ENCODE peak calls at places on chromosomes 11 and 22, in ten cellular contexts. One of them, this sample, is unnamed.

GRCh38 chr11:29224739-29225384 is 792.0 kb downstream of the KCNA4 start:
- DNase-seq in aorta: no peak
- DNase-seq in GM12878: no peak
- DNase-seq in GM23338: peak; percentile 43
- DNase-seq in psoas muscle: no peak
- DNase-seq in A549: no peak
- DNase-seq in body of pancreas: no peak
- DNase-seq in cardiac muscle cell: peak; percentile 7
- DNase-seq in MM.1S: no peak
- DNase-seq in colonic mucosa: no peak
- DNase-seq in this sample: peak; percentile 9

GRCh38 chr11:79940165-79940564 is 499.3 kb upstream of the TENM4 start:
- DNase-seq in aorta: no peak
- DNase-seq in GM12878: no peak
- DNase-seq in GM23338: peak; percentile 17
- DNase-seq in psoas muscle: no peak
- DNase-seq in A549: no peak
- DNase-seq in body of pancreas: no peak
- DNase-seq in cardiac muscle cell: no peak
- DNase-seq in MM.1S: no peak
- DNase-seq in colonic mucosa: no peak
- DNase-seq in this sample: no peak

GRCh38 chr22:47000888-47001287 is 238.4 kb downstream of the TBC1D22A start:
- DNase-seq in aorta: no peak
- DNase-seq in GM12878: peak; percentile 33
- DNase-seq in GM23338: no peak
- DNase-seq in psoas muscle: no peak
- DNase-seq in A549: no peak
- DNase-seq in body of pancreas: no peak
- DNase-seq in cardiac muscle cell: no peak
- DNase-seq in MM.1S: peak; percentile 29
- DNase-seq in colonic mucosa: no peak
- DNase-seq in this sample: no peak

GRCh38 chr22:36860821-36861659 is at the start of gene NCF4:
- DNase-seq in aorta: no peak
- DNase-seq in GM12878: peak; percentile 94
- DNase-seq in GM23338: no peak
- DNase-seq in psoas muscle: peak; percentile 55
- DNase-seq in A549: no peak
- DNase-seq in body of pancreas: peak; percentile 37
- DNase-seq in cardiac muscle cell: no peak
- DNase-seq in MM.1S: peak; percentile 63
- DNase-seq in colonic mucosa: peak; percentile 63
- DNase-seq in this sample: peak; percentile 82

GRCh38 chr11:27319065-27319464 is 44.0 kb downstream of the CCDC34 start:
- DNase-seq in aorta: no peak
- DNase-seq in GM12878: peak; percentile 42
- DNase-seq in GM23338: no peak
- DNase-seq in psoas muscle: no peak
- DNase-seq in A549: peak; percentile 66
- DNase-seq in body of pancreas: no peak
- DNase-seq in cardiac muscle cell: no peak
- DNase-seq in MM.1S: peak; percentile 49
- DNase-seq in colonic mucosa: no peak
- DNase-seq in this sample: no peak

GRCh38 chr11:122189259-122189658 is 73.2 kb upstream of the BLID start:
- DNase-seq in aorta: no peak
- DNase-seq in GM12878: no peak
- DNase-seq in GM23338: no peak
- DNase-seq in psoas muscle: no peak
- DNase-seq in A549: peak; percentile 82
- DNase-seq in body of pancreas: no peak
- DNase-seq in cardiac muscle cell: no peak
- DNase-seq in MM.1S: no peak
- DNase-seq in colonic mucosa: no peak
- DNase-seq in this sample: no peak

GRCh38 chr22:41951898-41952474 is at the start of gene SMIM45:
- DNase-seq in aorta: no peak
- DNase-seq in GM12878: no peak
- DNase-seq in GM23338: peak; percentile 87
- DNase-seq in psoas muscle: no peak
- DNase-seq in A549: no peak
- DNase-seq in body of pancreas: no peak
- DNase-seq in cardiac muscle cell: peak; percentile 64
- DNase-seq in MM.1S: no peak
- DNase-seq in colonic mucosa: no peak
- DNase-seq in this sample: no peak

GRCh38 chr11:88327462-88328143 is 9.9 kb downstream of the CTSC start:
- DNase-seq in aorta: no peak
- DNase-seq in GM12878: no peak
- DNase-seq in GM23338: no peak
- DNase-seq in psoas muscle: no peak
- DNase-seq in A549: no peak
- DNase-seq in body of pancreas: no peak
- DNase-seq in cardiac muscle cell: no peak
- DNase-seq in MM.1S: no peak
- DNase-seq in colonic mucosa: no peak
- DNase-seq in this sample: no peak

GRCh38 chr22:39336411-39336810 is 13.4 kb upstream of the SYNGR1 start:
- DNase-seq in aorta: no peak
- DNase-seq in GM12878: no peak
- DNase-seq in GM23338: no peak
- DNase-seq in psoas muscle: no peak
- DNase-seq in A549: no peak
- DNase-seq in body of pancreas: peak; percentile 53
- DNase-seq in cardiac muscle cell: no peak
- DNase-seq in MM.1S: no peak
- DNase-seq in colonic mucosa: no peak
- DNase-seq in this sample: no peak

GRCh38 chr11:118382954-118383353 is 18.5 kb upstream of the ATP5MG start:
- DNase-seq in aorta: no peak
- DNase-seq in GM12878: no peak
- DNase-seq in GM23338: no peak
- DNase-seq in psoas muscle: no peak
- DNase-seq in A549: no peak
- DNase-seq in body of pancreas: no peak
- DNase-seq in cardiac muscle cell: no peak
- DNase-seq in MM.1S: no peak
- DNase-seq in colonic mucosa: no peak
- DNase-seq in this sample: no peak

GRCh38 chr22:30361916-30362631 is 5.3 kb downstream of the CCDC157 start:
- DNase-seq in aorta: no peak
- DNase-seq in GM12878: no peak
- DNase-seq in GM23338: no peak
- DNase-seq in psoas muscle: no peak
- DNase-seq in A549: no peak
- DNase-seq in body of pancreas: no peak
- DNase-seq in cardiac muscle cell: no peak
- DNase-seq in MM.1S: peak; percentile 11
- DNase-seq in colonic mucosa: no peak
- DNase-seq in this sample: no peak

GRCh38 chr11:103849366-103849765 is 187.1 kb upstream of the DDI1 start:
- DNase-seq in aorta: no peak
- DNase-seq in GM12878: no peak
- DNase-seq in GM23338: no peak
- DNase-seq in psoas muscle: no peak
- DNase-seq in A549: no peak
- DNase-seq in body of pancreas: no peak
- DNase-seq in cardiac muscle cell: no peak
- DNase-seq in MM.1S: no peak
- DNase-seq in colonic mucosa: no peak
- DNase-seq in this sample: no peak

GRCh38 chr22:36921309-36922096 is 8.1 kb downstream of the CSF2RB start:
- DNase-seq in aorta: no peak
- DNase-seq in GM12878: peak; percentile 69
- DNase-seq in GM23338: no peak
- DNase-seq in psoas muscle: no peak
- DNase-seq in A549: no peak
- DNase-seq in body of pancreas: no peak
- DNase-seq in cardiac muscle cell: no peak
- DNase-seq in MM.1S: no peak
- DNase-seq in colonic mucosa: no peak
- DNase-seq in this sample: no peak

GRCh38 chr22:38310518-38311330 is 6.5 kb downstream of the CSNK1E start:
- DNase-seq in aorta: no peak
- DNase-seq in GM12878: no peak
- DNase-seq in GM23338: no peak
- DNase-seq in psoas muscle: no peak
- DNase-seq in A549: no peak
- DNase-seq in body of pancreas: no peak
- DNase-seq in cardiac muscle cell: no peak
- DNase-seq in MM.1S: no peak
- DNase-seq in colonic mucosa: no peak
- DNase-seq in this sample: peak; percentile 81
- H3K4me1 ChIP-seq in aorta: peaks cover 2% of the 10 kb centered on the region
- H3K4me1 ChIP-seq in GM12878: peaks cover 72% of the 10 kb centered on the region
- H3K4me1 ChIP-seq in GM23338: peaks cover 80% of the 10 kb centered on the region
- H3K4me1 ChIP-seq in psoas muscle: peaks cover 75% of the 10 kb centered on the region
- H3K4me1 ChIP-seq in A549: peaks cover 57% of the 10 kb centered on the region
- H3K4me1 ChIP-seq in body of pancreas: peaks cover 56% of the 10 kb centered on the region
- H3K4me1 ChIP-seq in cardiac muscle cell: peaks cover 25% of the 10 kb centered on the region
- H3K4me1 ChIP-seq in MM.1S: peaks cover 67% of the 10 kb centered on the region
- H3K4me1 ChIP-seq in colonic mucosa: peaks cover 4% of the 10 kb centered on the region
- H3K4me1 ChIP-seq in this sample: peaks cover 54% of the 10 kb centered on the region

GRCh38 chr22:17109113-17109865 is 11.9 kb downstream of the TMEM121B start:
- DNase-seq in aorta: peak; percentile 75
- DNase-seq in GM12878: no peak
- DNase-seq in GM23338: no peak
- DNase-seq in psoas muscle: no peak
- DNase-seq in A549: no peak
- DNase-seq in body of pancreas: no peak
- DNase-seq in cardiac muscle cell: no peak
- DNase-seq in MM.1S: no peak
- DNase-seq in colonic mucosa: no peak
- DNase-seq in this sample: no peak

GRCh38 chr22:17108256-17109112 is 12.7 kb downstream of the TMEM121B start:
- DNase-seq in aorta: peak; percentile 78
- DNase-seq in GM12878: no peak
- DNase-seq in GM23338: no peak
- DNase-seq in psoas muscle: no peak
- DNase-seq in A549: no peak
- DNase-seq in body of pancreas: no peak
- DNase-seq in cardiac muscle cell: no peak
- DNase-seq in MM.1S: no peak
- DNase-seq in colonic mucosa: no peak
- DNase-seq in this sample: no peak

GRCh38 chr22:17110791-17111550 is 10.2 kb downstream of the TMEM121B start:
- DNase-seq in aorta: peak; percentile 48
- DNase-seq in GM12878: no peak
- DNase-seq in GM23338: no peak
- DNase-seq in psoas muscle: no peak
- DNase-seq in A549: no peak
- DNase-seq in body of pancreas: no peak
- DNase-seq in cardiac muscle cell: no peak
- DNase-seq in MM.1S: no peak
- DNase-seq in colonic mucosa: no peak
- DNase-seq in this sample: no peak

GRCh38 chr22:17107547-17107810 is 13.7 kb downstream of the TMEM121B start:
- DNase-seq in aorta: peak; percentile 74
- DNase-seq in GM12878: no peak
- DNase-seq in GM23338: no peak
- DNase-seq in psoas muscle: no peak
- DNase-seq in A549: no peak
- DNase-seq in body of pancreas: no peak
- DNase-seq in cardiac muscle cell: no peak
- DNase-seq in MM.1S: no peak
- DNase-seq in colonic mucosa: no peak
- DNase-seq in this sample: no peak

GRCh38 chr22:17109976-17110375 is 11.2 kb downstream of the TMEM121B start:
- DNase-seq in aorta: peak; percentile 62
- DNase-seq in GM12878: no peak
- DNase-seq in GM23338: no peak
- DNase-seq in psoas muscle: no peak
- DNase-seq in A549: no peak
- DNase-seq in body of pancreas: no peak
- DNase-seq in cardiac muscle cell: no peak
- DNase-seq in MM.1S: no peak
- DNase-seq in colonic mucosa: no peak
- DNase-seq in this sample: no peak
- H3K4me1 ChIP-seq in aorta: no peaks in the 10 kb centered on the region
- H3K4me1 ChIP-seq in GM12878: no peaks in the 10 kb centered on the region
- H3K4me1 ChIP-seq in GM23338: no peaks in the 10 kb centered on the region
- H3K4me1 ChIP-seq in psoas muscle: no peaks in the 10 kb centered on the region
- H3K4me1 ChIP-seq in A549: peaks cover 5% of the 10 kb centered on the region
- H3K4me1 ChIP-seq in body of pancreas: no peaks in the 10 kb centered on the region
- H3K4me1 ChIP-seq in cardiac muscle cell: no peaks in the 10 kb centered on the region
- H3K4me1 ChIP-seq in MM.1S: no peaks in the 10 kb centered on the region
- H3K4me1 ChIP-seq in colonic mucosa: no peaks in the 10 kb centered on the region
- H3K4me1 ChIP-seq in this sample: no peaks in the 10 kb centered on the region

GRCh38 chr22:45261407-45262088 is 20.9 kb upstream of the KIAA0930 start:
- DNase-seq in aorta: peak; percentile 51
- DNase-seq in GM12878: no peak
- DNase-seq in GM23338: no peak
- DNase-seq in psoas muscle: no peak
- DNase-seq in A549: no peak
- DNase-seq in body of pancreas: no peak
- DNase-seq in cardiac muscle cell: no peak
- DNase-seq in MM.1S: peak; percentile 64
- DNase-seq in colonic mucosa: peak; percentile 71
- DNase-seq in this sample: no peak
- H3K4me1 ChIP-seq in aorta: no peaks in the 10 kb centered on the region
- H3K4me1 ChIP-seq in GM12878: peaks cover 34% of the 10 kb centered on the region
- H3K4me1 ChIP-seq in GM23338: no peaks in the 10 kb centered on the region
- H3K4me1 ChIP-seq in psoas muscle: peaks cover 13% of the 10 kb centered on the region
- H3K4me1 ChIP-seq in A549: peaks cover 12% of the 10 kb centered on the region
- H3K4me1 ChIP-seq in body of pancreas: peaks cover 3% of the 10 kb centered on the region
- H3K4me1 ChIP-seq in cardiac muscle cell: no peaks in the 10 kb centered on the region
- H3K4me1 ChIP-seq in MM.1S: peaks cover 35% of the 10 kb centered on the region
- H3K4me1 ChIP-seq in colonic mucosa: no peaks in the 10 kb centered on the region
- H3K4me1 ChIP-seq in this sample: no peaks in the 10 kb centered on the region

DNA sequence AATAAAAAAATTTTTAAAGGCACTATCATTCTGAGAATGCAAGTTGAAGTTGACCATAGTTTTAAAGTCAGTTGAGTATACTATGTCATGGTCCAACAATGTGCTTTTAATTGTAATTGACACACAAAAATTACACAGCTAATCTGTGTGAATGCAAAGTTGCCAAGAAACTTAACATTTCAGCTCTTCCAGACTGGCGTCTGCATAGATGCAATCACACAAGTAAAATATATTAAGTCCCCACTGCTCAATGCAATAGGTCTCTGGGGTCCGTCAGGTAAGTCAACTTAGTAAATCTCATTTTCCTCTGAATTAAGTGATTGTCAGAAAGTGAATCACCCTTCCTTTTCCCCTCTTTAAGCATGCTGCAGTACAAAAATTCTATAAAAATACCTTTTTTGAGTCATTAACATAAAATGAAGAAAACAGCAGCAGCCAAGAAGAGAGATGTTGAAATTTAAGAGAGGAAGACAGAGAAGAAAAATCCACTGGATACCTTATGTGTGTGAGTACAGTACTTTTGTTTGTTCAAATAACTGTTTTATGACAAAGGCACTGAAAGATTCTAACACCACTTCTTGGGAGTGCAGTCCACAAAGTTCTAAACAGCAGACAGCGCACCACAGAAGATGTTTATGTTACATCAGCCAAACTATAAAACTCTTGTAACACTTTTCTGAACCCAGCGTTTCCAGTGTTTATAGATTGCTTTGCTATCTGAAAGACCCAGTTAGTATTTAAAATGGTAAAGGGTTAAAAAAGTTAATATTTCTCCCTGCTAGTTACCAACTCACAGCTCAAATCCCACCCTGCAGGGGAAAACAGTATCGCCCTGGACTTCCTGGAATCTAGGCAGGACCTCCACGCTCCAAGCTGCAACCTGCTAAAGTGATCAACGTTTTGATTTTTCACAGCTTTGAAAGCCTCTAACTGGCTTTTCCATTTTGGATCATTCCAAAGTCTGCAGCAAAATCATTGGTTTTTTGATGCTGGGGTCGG is 4.9 kb downstream of the FZD4 start:
- DNase-seq in aorta: no peak
- DNase-seq in GM12878: no peak
- DNase-seq in GM23338: no peak
- DNase-seq in psoas muscle: no peak
- DNase-seq in A549: no peak
- DNase-seq in body of pancreas: no peak
- DNase-seq in cardiac muscle cell: no peak
- DNase-seq in MM.1S: no peak
- DNase-seq in colonic mucosa: no peak
- DNase-seq in this sample: no peak
- H3K4me1 ChIP-seq in aorta: peaks cover 2% of the 10 kb centered on the region
- H3K4me1 ChIP-seq in GM12878: no peaks in the 10 kb centered on the region
- H3K4me1 ChIP-seq in GM23338: peaks cover 14% of the 10 kb centered on the region
- H3K4me1 ChIP-seq in psoas muscle: peaks cover 80% of the 10 kb centered on the region
- H3K4me1 ChIP-seq in A549: peaks cover 5% of the 10 kb centered on the region
- H3K4me1 ChIP-seq in body of pancreas: peaks cover 43% of the 10 kb centered on the region
- H3K4me1 ChIP-seq in cardiac muscle cell: peaks cover 49% of the 10 kb centered on the region
- H3K4me1 ChIP-seq in MM.1S: no peaks in the 10 kb centered on the region
- H3K4me1 ChIP-seq in colonic mucosa: no peaks in the 10 kb centered on the region
- H3K4me1 ChIP-seq in this sample: peaks cover 19% of the 10 kb centered on the region

This sample was measured in right cardiac atrium.